ENCODE peak calls at places on chromosome 14, in seven cellular contexts. Y is mesothelial cell of epicardium, V is prostate gland, K is PC-9, G is AG09309, J is fibroblast of the aortic adventitia, D is type B pancreatic cell. T is an unnamed sample.

GRCh38 chr14:77024171-77024627 is 4.3 kb downstream of the IRF2BPL start:
- DNase-seq in K (no peak), G (no peak), Y (no peak), D (no peak), V (peak; percentile 47), J (peak; percentile 41), T (no peak)

GRCh38 chr14:58749066-58749669 is 111.4 kb downstream of the DACT1 start:
- DNase-seq in Y (no peak), D (no peak), G (peak; percentile 80), K (no peak), V (peak; percentile 13), J (peak; percentile 91), T (peak; percentile 25)

GRCh38 chr14:62269204-62269603 is 507.0 kb downstream of the SNAPC1 start:
- DNase-seq in V (no peak), J (no peak), K (no peak), G (no peak), D (no peak), Y (no peak), T (no peak)

GRCh38 chr14:102362084-102362483 is 606 bp downstream of the CINP start:
- DNase-seq in Y (no peak), J (peak; percentile 32), G (no peak), D (no peak), K (no peak), V (no peak), T (no peak)

GRCh38 chr14:102610968-102611811 is 18.7 kb downstream of the RCOR1 start:
- DNase-seq in V (no peak), G (no peak), D (no peak), K (no peak), Y (no peak), J (peak; percentile 53), T (no peak)

GRCh38 chr14:94345344-94346072 is 22.4 kb upstream of the SERPINA6 start:
- DNase-seq in V (no peak), K (no peak), D (no peak), J (peak; percentile 93), G (peak; percentile 86), Y (no peak), T (peak; percentile 58)

GRCh38 chr14:36207500-36207899 is 31.0 kb upstream of the PTCSC3 start:
- DNase-seq in J (peak; percentile 13), G (no peak), Y (no peak), D (no peak), V (no peak), K (no peak), T (no peak)

GRCh38 chr14:91901449-91902250 is 34.3 kb upstream of the TC2N start:
- DNase-seq in Y (no peak), V (no peak), D (no peak), G (no peak), J (peak; percentile 81), K (no peak), T (no peak)

GRCh38 chr14:72723741-72724530 is 170.0 kb downstream of the DPF3 start:
- DNase-seq in G (no peak), D (no peak), Y (no peak), J (peak; percentile 79), K (no peak), V (no peak), T (no peak)

GRCh38 chr14:101175731-101176534 is 272.4 kb upstream of the RTL1 start:
- DNase-seq in K (no peak), G (no peak), V (no peak), Y (no peak), D (no peak), J (no peak), T (no peak)

GRCh38 chr14:99699071-99699760 is 15.1 kb downstream of the CYP46A1 start:
- DNase-seq in J (no peak), Y (no peak), K (no peak), G (no peak), V (no peak), D (peak; percentile 59), T (no peak)

GRCh38 chr14:90548455-90548854 is 151.6 kb downstream of the CALM1 start:
- DNase-seq in Y (no peak), K (no peak), D (no peak), V (no peak), J (no peak), G (no peak), T (no peak)

GRCh38 chr14:90424686-90425255 is 27.9 kb downstream of the CALM1 start:
- DNase-seq in G (no peak), Y (no peak), J (peak; percentile 19), D (no peak), K (no peak), V (no peak), T (no peak)

GRCh38 chr14:90093942-90094595 is 32.3 kb downstream of the KCNK13 start:
- DNase-seq in Y (no peak), K (no peak), G (no peak), V (no peak), J (peak; percentile 48), D (no peak), T (peak; percentile 17)

GRCh38 chr14:59890676-59891075 is 20.1 kb upstream of the RTN1 start:
- DNase-seq in G (no peak), K (no peak), D (no peak), Y (no peak), V (no peak), J (no peak), T (no peak)

GRCh38 chr14:69505338-69506240 is 21.1 kb downstream of the PLEKHD1 start:
- DNase-seq in G (no peak), J (no peak), Y (no peak), D (no peak), V (no peak), K (peak; percentile 25), T (peak; percentile 28)

GRCh38 chr14:101481557-101481956 is 79.7 kb upstream of the DIO3 start:
- DNase-seq in J (no peak), V (no peak), Y (peak; percentile 1), G (no peak), K (no peak), D (peak; percentile 22), T (no peak)

GRCh38 chr14:36313206-36313605 is 7.2 kb downstream of the MBIP start:
- DNase-seq in G (no peak), D (no peak), K (no peak), J (no peak), Y (no peak), V (no peak), T (no peak)

GRCh38 chr14:101843665-101844064 is 82.2 kb downstream of the PPP2R5C start:
- DNase-seq in J (no peak), V (no peak), Y (no peak), K (peak; percentile 17), G (no peak), D (no peak), T (peak; percentile 9)

GRCh38 chr14:75981426-75981825 is 369 bp downstream of the TGFB3 start:
- DNase-seq in G (no peak), J (no peak), D (no peak), K (no peak), V (no peak), Y (no peak), T (no peak)

GRCh38 chr14:30362369-30363218 is 196.4 kb upstream of the G2E3 start:
- DNase-seq in Y (no peak), D (no peak), G (no peak), K (no peak), J (no peak), V (no peak), T (no peak)

GRCh38 chr14:100883789-100884101 is 19.8 kb downstream of the RTL1 start:
- DNase-seq in K (no peak), G (no peak), J (no peak), V (no peak), Y (no peak), D (no peak), T (no peak)

GRCh38 chr14:57712101-57712500 is 153.8 kb downstream of the SLC35F4 start:
- DNase-seq in K (no peak), Y (no peak), V (no peak), J (peak; percentile 3), D (no peak), G (no peak), T (no peak)

GRCh38 chr14:34537677-34538009 is 1.9 kb downstream of the EAPP start:
- DNase-seq in V (no peak), D (no peak), K (no peak), G (no peak), J (no peak), Y (no peak), T (no peak)

GRCh38 chr14:34538871-34539406 is 562 bp downstream of the EAPP start:
- DNase-seq in V (no peak), J (peak; percentile 16), K (no peak), G (no peak), D (no peak), Y (no peak), T (no peak)

GRCh38 chr14:34536951-34537676 is 2.4 kb downstream of the EAPP start:
- DNase-seq in J (peak; percentile 69), K (no peak), G (no peak), V (no peak), Y (no peak), D (no peak), T (no peak)

GRCh38 chr14:34539407-34540180 is at the start of gene EAPP:
- DNase-seq in G (peak; percentile 87), Y (peak; percentile 92), V (peak; percentile 99), J (peak; percentile 95), K (peak; percentile 90), D (peak; percentile 95), T (peak; percentile 95)
- TF ChIP-seq CTCF in G (peak; percentile 7), Y (no peak), V (no peak), J (no peak), K (no peak), D (peak; percentile 18), T (no peak)

GRCh38 chr14:48247972-48248371 is 572.6 kb upstream of the MDGA2 start:
- DNase-seq in G (no peak), J (no peak), K (no peak), V (no peak), D (no peak), Y (no peak), T (no peak)
- TF ChIP-seq CTCF in G (no peak), J (no peak), K (no peak), V (no peak), D (no peak), Y (no peak), T (no peak)

GRCh38 chr14:65600742-65601141 is 188.2 kb downstream of the FUT8 start:
- DNase-seq in V (no peak), D (no peak), K (no peak), G (no peak), J (peak; percentile 22), Y (no peak), T (no peak)

GRCh38 chr14:65599375-65599774 is 186.8 kb downstream of the FUT8 start:
- DNase-seq in G (peak; percentile 3), J (peak; percentile 37), V (no peak), Y (no peak), K (no peak), D (no peak), T (no peak)

GRCh38 chr14:65604535-65604934 is 192.0 kb downstream of the FUT8 start:
- DNase-seq in D (no peak), Y (no peak), V (no peak), G (no peak), J (no peak), K (no peak), T (no peak)

GRCh38 chr14:65604946-65605345 is 192.4 kb downstream of the FUT8 start:
- DNase-seq in V (no peak), G (no peak), D (no peak), K (no peak), J (no peak), Y (no peak), T (no peak)
- TF ChIP-seq CTCF in V (no peak), G (no peak), D (peak; percentile 29), K (peak; percentile 26), J (no peak), Y (no peak), T (no peak)

GRCh38 chr14:95452176-95452889 is 64.1 kb downstream of the SYNE3 start:
- DNase-seq in Y (no peak), G (no peak), V (no peak), J (no peak), K (no peak), D (no peak), T (peak; percentile 21)
- TF ChIP-seq CTCF in Y (no peak), G (peak; percentile 60), V (no peak), J (peak; percentile 47), K (peak; percentile 50), D (peak; percentile 51), T (peak; percentile 22)

GRCh38 chr14:73777420-73777819 is 63.2 kb upstream of the PNMA1 start:
- DNase-seq in V (no peak), Y (no peak), G (no peak), D (no peak), K (no peak), J (no peak), T (no peak)
- TF ChIP-seq CTCF in V (no peak), Y (no peak), G (no peak), D (no peak), K (peak; percentile 15), J (no peak), T (no peak)